ENCODE peak calls at places on chromosomes 12 and 14, in nine cellular contexts. One of them, this sample, is unnamed.

GRCh38 chr12:131736807-131737484 is 26.1 kb downstream of the SFSWAP start:
- DNase-seq in activated B cell treated with CpG ODN at 0.5 μM for 24 hours: no peak
- DNase-seq in HCT116: peak; percentile 95
- DNase-seq in progenitor cell of endocrine pancreas: no peak
- DNase-seq in HL-60: no peak
- DNase-seq in tibial artery: no peak
- DNase-seq in nephron progenitor cell: no peak
- DNase-seq in stomach: no peak
- DNase-seq in heart left ventricle: no peak
- DNase-seq in this sample: no peak

GRCh38 chr14:48690349-48690748 is 895.8 kb downstream of the RPS29 start:
- DNase-seq in tibial artery: no peak
- DNase-seq in HL-60: no peak
- DNase-seq in stomach: no peak
- DNase-seq in activated B cell treated with CpG ODN at 0.5 μM for 24 hours: no peak
- DNase-seq in HCT116: peak; percentile 8
- DNase-seq in progenitor cell of endocrine pancreas: no peak
- DNase-seq in heart left ventricle: no peak
- DNase-seq in nephron progenitor cell: no peak
- DNase-seq in this sample: no peak

GRCh38 chr14:67941456-67942018 is 122.0 kb downstream of the RAD51B start:
- DNase-seq in HCT116: no peak
- DNase-seq in stomach: no peak
- DNase-seq in nephron progenitor cell: no peak
- DNase-seq in progenitor cell of endocrine pancreas: no peak
- DNase-seq in heart left ventricle: no peak
- DNase-seq in activated B cell treated with CpG ODN at 0.5 μM for 24 hours: no peak
- DNase-seq in HL-60: no peak
- DNase-seq in tibial artery: no peak
- DNase-seq in this sample: no peak

GRCh38 chr14:70856851-70857498 is 47.7 kb upstream of the MAP3K9 start:
- DNase-seq in nephron progenitor cell: no peak
- DNase-seq in progenitor cell of endocrine pancreas: no peak
- DNase-seq in HL-60: no peak
- DNase-seq in heart left ventricle: no peak
- DNase-seq in activated B cell treated with CpG ODN at 0.5 μM for 24 hours: no peak
- DNase-seq in stomach: no peak
- DNase-seq in HCT116: no peak
- DNase-seq in tibial artery: no peak
- DNase-seq in this sample: no peak

GRCh38 chr12:22797686-22798085 is 172.7 kb downstream of the ETNK1 start:
- DNase-seq in activated B cell treated with CpG ODN at 0.5 μM for 24 hours: no peak
- DNase-seq in progenitor cell of endocrine pancreas: no peak
- DNase-seq in tibial artery: no peak
- DNase-seq in stomach: no peak
- DNase-seq in HL-60: no peak
- DNase-seq in heart left ventricle: no peak
- DNase-seq in HCT116: no peak
- DNase-seq in nephron progenitor cell: no peak
- DNase-seq in this sample: no peak

GRCh38 chr12:66352197-66352596 is 49.9 kb downstream of the HELB start:
- DNase-seq in HL-60: peak; percentile 25
- DNase-seq in activated B cell treated with CpG ODN at 0.5 μM for 24 hours: no peak
- DNase-seq in tibial artery: no peak
- DNase-seq in nephron progenitor cell: peak; percentile 20
- DNase-seq in stomach: no peak
- DNase-seq in HCT116: peak; percentile 19
- DNase-seq in heart left ventricle: no peak
- DNase-seq in progenitor cell of endocrine pancreas: peak; percentile 17
- DNase-seq in this sample: no peak

GRCh38 chr12:73841963-73842362 is 695.7 kb upstream of the ATXN7L3B start:
- DNase-seq in progenitor cell of endocrine pancreas: no peak
- DNase-seq in nephron progenitor cell: no peak
- DNase-seq in HL-60: no peak
- DNase-seq in heart left ventricle: no peak
- DNase-seq in HCT116: no peak
- DNase-seq in activated B cell treated with CpG ODN at 0.5 μM for 24 hours: no peak
- DNase-seq in stomach: no peak
- DNase-seq in tibial artery: no peak
- DNase-seq in this sample: no peak

GRCh38 chr14:23299986-23300686 is 2.5 kb downstream of the PPP1R3E start:
- DNase-seq in HCT116: no peak
- DNase-seq in activated B cell treated with CpG ODN at 0.5 μM for 24 hours: no peak
- DNase-seq in nephron progenitor cell: no peak
- DNase-seq in tibial artery: no peak
- DNase-seq in stomach: no peak
- DNase-seq in heart left ventricle: no peak
- DNase-seq in HL-60: no peak
- DNase-seq in progenitor cell of endocrine pancreas: no peak
- DNase-seq in this sample: no peak

GRCh38 chr12:84727964-84728363 is 184.6 kb downstream of the SLC6A15 start:
- DNase-seq in HCT116: no peak
- DNase-seq in tibial artery: no peak
- DNase-seq in progenitor cell of endocrine pancreas: no peak
- DNase-seq in heart left ventricle: no peak
- DNase-seq in activated B cell treated with CpG ODN at 0.5 μM for 24 hours: no peak
- DNase-seq in HL-60: no peak
- DNase-seq in stomach: no peak
- DNase-seq in nephron progenitor cell: no peak
- DNase-seq in this sample: no peak

GRCh38 chr14:36241183-36241582 is 64.7 kb upstream of the PTCSC3 start:
- DNase-seq in heart left ventricle: no peak
- DNase-seq in tibial artery: no peak
- DNase-seq in HL-60: no peak
- DNase-seq in HCT116: no peak
- DNase-seq in nephron progenitor cell: no peak
- DNase-seq in stomach: no peak
- DNase-seq in progenitor cell of endocrine pancreas: no peak
- DNase-seq in activated B cell treated with CpG ODN at 0.5 μM for 24 hours: no peak
- DNase-seq in this sample: no peak
- TF ChIP-seq CTCF in heart left ventricle: no peak
- TF ChIP-seq CTCF in tibial artery: no peak
- TF ChIP-seq CTCF in HL-60: no peak
- TF ChIP-seq CTCF in HCT116: peak; percentile 17
- TF ChIP-seq CTCF in nephron progenitor cell: no peak
- TF ChIP-seq CTCF in stomach: no peak
- TF ChIP-seq CTCF in progenitor cell of endocrine pancreas: no peak
- TF ChIP-seq CTCF in activated B cell treated with CpG ODN at 0.5 μM for 24 hours: no peak
- TF ChIP-seq CTCF in this sample: no peak

GRCh38 chr12:52347016-52347415 is 20.3 kb downstream of the KRT85 start:
- DNase-seq in HCT116: no peak
- DNase-seq in heart left ventricle: no peak
- DNase-seq in stomach: peak; percentile 43
- DNase-seq in tibial artery: no peak
- DNase-seq in HL-60: no peak
- DNase-seq in progenitor cell of endocrine pancreas: no peak
- DNase-seq in nephron progenitor cell: no peak
- DNase-seq in activated B cell treated with CpG ODN at 0.5 μM for 24 hours: no peak
- DNase-seq in this sample: peak; percentile 5
- TF ChIP-seq CTCF in HCT116: no peak
- TF ChIP-seq CTCF in heart left ventricle: no peak
- TF ChIP-seq CTCF in stomach: no peak
- TF ChIP-seq CTCF in tibial artery: no peak
- TF ChIP-seq CTCF in HL-60: no peak
- TF ChIP-seq CTCF in progenitor cell of endocrine pancreas: no peak
- TF ChIP-seq CTCF in nephron progenitor cell: no peak
- TF ChIP-seq CTCF in activated B cell treated with CpG ODN at 0.5 μM for 24 hours: no peak
- TF ChIP-seq CTCF in this sample: no peak

GRCh38 chr12:109719123-109720022 is 5.7 kb downstream of the FAM222A start:
- DNase-seq in stomach: no peak
- DNase-seq in HL-60: no peak
- DNase-seq in heart left ventricle: no peak
- DNase-seq in tibial artery: no peak
- DNase-seq in nephron progenitor cell: no peak
- DNase-seq in activated B cell treated with CpG ODN at 0.5 μM for 24 hours: no peak
- DNase-seq in progenitor cell of endocrine pancreas: no peak
- DNase-seq in HCT116: no peak
- DNase-seq in this sample: no peak
- TF ChIP-seq CTCF in stomach: no peak
- TF ChIP-seq CTCF in HL-60: no peak
- TF ChIP-seq CTCF in heart left ventricle: no peak
- TF ChIP-seq CTCF in tibial artery: no peak
- TF ChIP-seq CTCF in nephron progenitor cell: no peak
- TF ChIP-seq CTCF in activated B cell treated with CpG ODN at 0.5 μM for 24 hours: no peak
- TF ChIP-seq CTCF in progenitor cell of endocrine pancreas: peak; percentile 39
- TF ChIP-seq CTCF in HCT116: peak; percentile 37
- TF ChIP-seq CTCF in this sample: no peak

GRCh38 chr12:94140556-94140955 is 7.8 kb upstream of the PLXNC1 start:
- DNase-seq in tibial artery: no peak
- DNase-seq in progenitor cell of endocrine pancreas: no peak
- DNase-seq in HCT116: peak; percentile 19
- DNase-seq in HL-60: no peak
- DNase-seq in nephron progenitor cell: peak; percentile 40
- DNase-seq in heart left ventricle: no peak
- DNase-seq in activated B cell treated with CpG ODN at 0.5 μM for 24 hours: no peak
- DNase-seq in stomach: peak; percentile 28
- DNase-seq in this sample: no peak
- TF ChIP-seq CTCF in tibial artery: no peak
- TF ChIP-seq CTCF in progenitor cell of endocrine pancreas: peak; percentile 54
- TF ChIP-seq CTCF in HCT116: peak; percentile 53
- TF ChIP-seq CTCF in HL-60: peak; percentile 24
- TF ChIP-seq CTCF in nephron progenitor cell: peak; percentile 41
- TF ChIP-seq CTCF in heart left ventricle: no peak
- TF ChIP-seq CTCF in activated B cell treated with CpG ODN at 0.5 μM for 24 hours: no peak
- TF ChIP-seq CTCF in stomach: no peak
- TF ChIP-seq CTCF in this sample: no peak

DNA sequence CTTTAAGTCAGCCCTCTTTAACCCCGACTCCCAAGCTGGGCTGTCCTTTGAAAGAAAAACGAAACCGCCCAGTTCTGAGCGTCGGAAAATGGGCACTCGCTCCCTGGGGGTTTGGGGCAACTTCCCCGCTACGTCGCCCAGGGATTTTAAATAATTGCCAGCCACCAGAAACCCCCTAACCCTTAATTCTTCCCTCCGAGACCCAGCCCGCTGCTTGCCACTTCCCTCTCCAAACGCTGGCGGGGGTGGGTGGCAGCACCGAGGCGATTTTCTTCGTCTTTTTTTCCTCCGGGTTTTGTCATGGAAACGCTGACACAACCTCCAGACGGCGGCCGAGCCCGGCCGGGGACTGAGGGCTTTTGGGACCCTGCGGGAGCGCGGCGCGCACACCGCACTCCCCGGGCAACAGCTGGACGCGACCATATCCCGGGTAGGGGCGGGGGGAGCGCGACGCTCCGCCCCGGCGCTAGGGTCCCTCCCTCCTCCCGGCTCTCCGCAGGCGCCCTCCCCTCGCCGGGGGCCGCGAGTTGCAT is at the start of gene CHST11:
- DNase-seq in activated B cell treated with CpG ODN at 0.5 μM for 24 hours: peak; percentile 71
- DNase-seq in progenitor cell of endocrine pancreas: peak; percentile 79
- DNase-seq in HL-60: peak; percentile 76
- DNase-seq in heart left ventricle: peak; percentile 87
- DNase-seq in stomach: peak; percentile 77
- DNase-seq in HCT116: peak; percentile 48
- DNase-seq in tibial artery: peak; percentile 85
- DNase-seq in nephron progenitor cell: peak; percentile 90
- DNase-seq in this sample: peak; percentile 80
- TF ChIP-seq CTCF in activated B cell treated with CpG ODN at 0.5 μM for 24 hours: no peak
- TF ChIP-seq CTCF in progenitor cell of endocrine pancreas: peak; percentile 36
- TF ChIP-seq CTCF in HL-60: no peak
- TF ChIP-seq CTCF in heart left ventricle: no peak
- TF ChIP-seq CTCF in stomach: no peak
- TF ChIP-seq CTCF in HCT116: peak; percentile 19
- TF ChIP-seq CTCF in tibial artery: peak; percentile 51
- TF ChIP-seq CTCF in nephron progenitor cell: no peak
- TF ChIP-seq CTCF in this sample: no peak

GRCh38 chr12:72261885-72262284 is 10.3 kb upstream of the TRHDE start:
- DNase-seq in stomach: no peak
- DNase-seq in activated B cell treated with CpG ODN at 0.5 μM for 24 hours: no peak
- DNase-seq in HCT116: no peak
- DNase-seq in HL-60: no peak
- DNase-seq in tibial artery: no peak
- DNase-seq in progenitor cell of endocrine pancreas: no peak
- DNase-seq in nephron progenitor cell: no peak
- DNase-seq in heart left ventricle: no peak
- DNase-seq in this sample: no peak
- TF ChIP-seq CTCF in stomach: no peak
- TF ChIP-seq CTCF in activated B cell treated with CpG ODN at 0.5 μM for 24 hours: no peak
- TF ChIP-seq CTCF in HCT116: no peak
- TF ChIP-seq CTCF in HL-60: no peak
- TF ChIP-seq CTCF in tibial artery: no peak
- TF ChIP-seq CTCF in progenitor cell of endocrine pancreas: no peak
- TF ChIP-seq CTCF in nephron progenitor cell: no peak
- TF ChIP-seq CTCF in heart left ventricle: no peak
- TF ChIP-seq CTCF in this sample: no peak

GRCh38 chr12:116818948-116819832 is 62.1 kb downstream of the HRK start:
- DNase-seq in HL-60: peak; percentile 49
- DNase-seq in progenitor cell of endocrine pancreas: peak; percentile 88
- DNase-seq in HCT116: peak; percentile 76
- DNase-seq in heart left ventricle: peak; percentile 93
- DNase-seq in nephron progenitor cell: peak; percentile 94
- DNase-seq in stomach: peak; percentile 91
- DNase-seq in tibial artery: peak; percentile 89
- DNase-seq in activated B cell treated with CpG ODN at 0.5 μM for 24 hours: peak; percentile 88
- DNase-seq in this sample: peak; percentile 94
- TF ChIP-seq CTCF in HL-60: no peak
- TF ChIP-seq CTCF in progenitor cell of endocrine pancreas: no peak
- TF ChIP-seq CTCF in HCT116: no peak
- TF ChIP-seq CTCF in heart left ventricle: no peak
- TF ChIP-seq CTCF in nephron progenitor cell: no peak
- TF ChIP-seq CTCF in stomach: no peak
- TF ChIP-seq CTCF in tibial artery: peak; percentile 24
- TF ChIP-seq CTCF in activated B cell treated with CpG ODN at 0.5 μM for 24 hours: no peak
- TF ChIP-seq CTCF in this sample: no peak

GRCh38 chr12:121628037-121628436 is 1.7 kb downstream of the ORAI1 start:
- DNase-seq in tibial artery: no peak
- DNase-seq in HL-60: no peak
- DNase-seq in heart left ventricle: no peak
- DNase-seq in HCT116: no peak
- DNase-seq in progenitor cell of endocrine pancreas: no peak
- DNase-seq in stomach: peak; percentile 34
- DNase-seq in activated B cell treated with CpG ODN at 0.5 μM for 24 hours: no peak
- DNase-seq in nephron progenitor cell: no peak
- DNase-seq in this sample: no peak

GRCh38 chr12:121630791-121631190 is 4.5 kb downstream of the ORAI1 start:
- DNase-seq in nephron progenitor cell: no peak
- DNase-seq in activated B cell treated with CpG ODN at 0.5 μM for 24 hours: no peak
- DNase-seq in progenitor cell of endocrine pancreas: no peak
- DNase-seq in HL-60: no peak
- DNase-seq in tibial artery: no peak
- DNase-seq in stomach: no peak
- DNase-seq in heart left ventricle: no peak
- DNase-seq in HCT116: no peak
- DNase-seq in this sample: no peak

GRCh38 chr12:121628536-121628935 is 2.2 kb downstream of the ORAI1 start:
- DNase-seq in tibial artery: no peak
- DNase-seq in HL-60: no peak
- DNase-seq in progenitor cell of endocrine pancreas: no peak
- DNase-seq in stomach: no peak
- DNase-seq in HCT116: no peak
- DNase-seq in activated B cell treated with CpG ODN at 0.5 μM for 24 hours: no peak
- DNase-seq in heart left ventricle: no peak
- DNase-seq in nephron progenitor cell: no peak
- DNase-seq in this sample: no peak

GRCh38 chr12:121626853-121627623 is 708 bp downstream of the ORAI1 start:
- DNase-seq in HCT116: no peak
- DNase-seq in HL-60: peak; percentile 56
- DNase-seq in stomach: peak; percentile 58
- DNase-seq in nephron progenitor cell: peak; percentile 62
- DNase-seq in activated B cell treated with CpG ODN at 0.5 μM for 24 hours: peak; percentile 66
- DNase-seq in heart left ventricle: peak; percentile 57
- DNase-seq in progenitor cell of endocrine pancreas: peak; percentile 47
- DNase-seq in tibial artery: peak; percentile 61
- DNase-seq in this sample: peak; percentile 32

GRCh38 chr12:121626087-121626852 is at the start of gene ORAI1:
- DNase-seq in stomach: peak; percentile 99
- DNase-seq in activated B cell treated with CpG ODN at 0.5 μM for 24 hours: peak; percentile 98
- DNase-seq in progenitor cell of endocrine pancreas: peak; percentile 96
- DNase-seq in tibial artery: peak; percentile 96
- DNase-seq in HCT116: peak; percentile 83
- DNase-seq in heart left ventricle: peak; percentile 96
- DNase-seq in HL-60: peak; percentile 90
- DNase-seq in nephron progenitor cell: peak; percentile 98
- DNase-seq in this sample: peak; percentile 99
- TF ChIP-seq CTCF in stomach: no peak
- TF ChIP-seq CTCF in activated B cell treated with CpG ODN at 0.5 μM for 24 hours: no peak
- TF ChIP-seq CTCF in progenitor cell of endocrine pancreas: peak; percentile 21
- TF ChIP-seq CTCF in tibial artery: peak; percentile 43
- TF ChIP-seq CTCF in HCT116: no peak
- TF ChIP-seq CTCF in heart left ventricle: no peak
- TF ChIP-seq CTCF in HL-60: no peak
- TF ChIP-seq CTCF in nephron progenitor cell: no peak
- TF ChIP-seq CTCF in this sample: no peak

This sample was measured in mesothelial cell of epicardium.